ENCODE peak calls at places on chromosomes 3 and 15, in five cellular contexts. One of them, this sample, is unnamed. For H3K4me1 and H3K9me3, the result is how much of the 10 kb centered on the place peaks cover.

GRCh38 chr3:27253831-27254230 is 115.4 kb downstream of the NEK10 start:
- DNase-seq in fibroblast of lung: peak
- DNase-seq in body of pancreas: peak
- DNase-seq in psoas muscle: peak
- DNase-seq in Peyer's patch: peak
- DNase-seq in this sample: peak

GRCh38 chr15:41022487-41023090 is 69.3 kb downstream of the CHAC1 start:
- DNase-seq in psoas muscle: no peak
- DNase-seq in Peyer's patch: peak
- DNase-seq in body of pancreas: peak
- DNase-seq in fibroblast of lung: peak
- DNase-seq in this sample: peak

GRCh38 chr15:28191832-28192231 is 92.7 kb upstream of the OCA2 start:
- DNase-seq in psoas muscle: peak
- DNase-seq in Peyer's patch: no peak
- DNase-seq in body of pancreas: peak
- DNase-seq in fibroblast of lung: peak
- DNase-seq in this sample: no peak

GRCh38 chr3:29186982-29187718 is 93.7 kb upstream of the RBMS3 start:
- DNase-seq in psoas muscle: no peak
- DNase-seq in body of pancreas: no peak
- DNase-seq in Peyer's patch: no peak
- DNase-seq in fibroblast of lung: peak
- DNase-seq in this sample: no peak

GRCh38 chr15:90932660-90932991 is 277 bp upstream of the HDDC3 start:
- DNase-seq in body of pancreas: no peak
- DNase-seq in fibroblast of lung: no peak
- DNase-seq in psoas muscle: no peak
- DNase-seq in Peyer's patch: no peak
- DNase-seq in this sample: no peak

GRCh38 chr3:64385256-64385655 is 160.0 kb upstream of the PRICKLE2 start:
- DNase-seq in Peyer's patch: no peak
- DNase-seq in fibroblast of lung: no peak
- DNase-seq in body of pancreas: no peak
- DNase-seq in psoas muscle: no peak
- DNase-seq in this sample: no peak

GRCh38 chr3:10757821-10758130 is 58.3 kb upstream of the SLC6A11 start:
- DNase-seq in Peyer's patch: no peak
- DNase-seq in psoas muscle: no peak
- DNase-seq in body of pancreas: no peak
- DNase-seq in fibroblast of lung: no peak
- DNase-seq in this sample: no peak

GRCh38 chr3:84738101-84738500 is 220.7 kb upstream of the CADM2 start:
- DNase-seq in psoas muscle: no peak
- DNase-seq in fibroblast of lung: no peak
- DNase-seq in Peyer's patch: no peak
- DNase-seq in body of pancreas: no peak
- DNase-seq in this sample: no peak

GRCh38 chr15:73921257-73921890 is 4.9 kb upstream of the LOXL1 start:
- DNase-seq in body of pancreas: no peak
- DNase-seq in psoas muscle: no peak
- DNase-seq in Peyer's patch: no peak
- DNase-seq in fibroblast of lung: no peak
- DNase-seq in this sample: no peak
- H3K4me1 ChIP-seq in body of pancreas: under half
- H3K4me1 ChIP-seq in psoas muscle: under half
- H3K4me1 ChIP-seq in Peyer's patch: under half
- H3K4me1 ChIP-seq in fibroblast of lung: under half
- H3K4me1 ChIP-seq in this sample: under half

GRCh38 chr15:74203914-74204431 is 1.4 kb upstream of the STRA6 start:
- DNase-seq in body of pancreas: no peak
- DNase-seq in psoas muscle: no peak
- DNase-seq in fibroblast of lung: peak
- DNase-seq in Peyer's patch: no peak
- DNase-seq in this sample: no peak
- H3K4me3 ChIP-seq in body of pancreas: no peak
- H3K4me3 ChIP-seq in psoas muscle: no peak
- H3K4me3 ChIP-seq in fibroblast of lung: no peak
- H3K4me3 ChIP-seq in Peyer's patch: no peak
- H3K4me3 ChIP-seq in this sample: no peak

GRCh38 chr15:25061808-25062550 is 107.2 kb downstream of the SNRPN start:
- DNase-seq in Peyer's patch: peak
- DNase-seq in psoas muscle: no peak
- DNase-seq in body of pancreas: peak
- DNase-seq in fibroblast of lung: no peak
- DNase-seq in this sample: no peak

GRCh38 chr15:25062551-25063430 is 108.0 kb downstream of the SNRPN start:
- DNase-seq in Peyer's patch: peak
- DNase-seq in body of pancreas: peak
- DNase-seq in psoas muscle: no peak
- DNase-seq in fibroblast of lung: no peak
- DNase-seq in this sample: no peak

GRCh38 chr15:25060472-25060803 is 105.7 kb downstream of the SNRPN start:
- DNase-seq in body of pancreas: no peak
- DNase-seq in Peyer's patch: peak
- DNase-seq in psoas muscle: no peak
- DNase-seq in fibroblast of lung: no peak
- DNase-seq in this sample: no peak

GRCh38 chr15:25059698-25060471 is 105.1 kb downstream of the SNRPN start:
- DNase-seq in fibroblast of lung: no peak
- DNase-seq in body of pancreas: peak
- DNase-seq in psoas muscle: no peak
- DNase-seq in Peyer's patch: peak
- DNase-seq in this sample: no peak

GRCh38 chr15:25060996-25061620 is 106.3 kb downstream of the SNRPN start:
- DNase-seq in body of pancreas: peak
- DNase-seq in psoas muscle: no peak
- DNase-seq in Peyer's patch: peak
- DNase-seq in fibroblast of lung: no peak
- DNase-seq in this sample: no peak
- H3K9me3 ChIP-seq in body of pancreas: half or more
- H3K9me3 ChIP-seq in psoas muscle: half or more
- H3K9me3 ChIP-seq in Peyer's patch: under half
- H3K9me3 ChIP-seq in fibroblast of lung: under half
- H3K9me3 ChIP-seq in this sample: half or more

GRCh38 chr15:98758224-98758623 is 109.9 kb downstream of the IGF1R start:
- DNase-seq in Peyer's patch: no peak
- DNase-seq in body of pancreas: no peak
- DNase-seq in fibroblast of lung: no peak
- DNase-seq in psoas muscle: no peak
- DNase-seq in this sample: no peak

GRCh38 chr15:98753726-98754125 is 105.4 kb downstream of the IGF1R start:
- DNase-seq in psoas muscle: no peak
- DNase-seq in Peyer's patch: no peak
- DNase-seq in body of pancreas: no peak
- DNase-seq in fibroblast of lung: no peak
- DNase-seq in this sample: no peak

GRCh38 chr15:98754283-98755022 is 106.1 kb downstream of the IGF1R start:
- DNase-seq in psoas muscle: no peak
- DNase-seq in fibroblast of lung: peak
- DNase-seq in Peyer's patch: no peak
- DNase-seq in body of pancreas: no peak
- DNase-seq in this sample: no peak

GRCh38 chr15:98755138-98755537 is 106.8 kb downstream of the IGF1R start:
- DNase-seq in fibroblast of lung: peak
- DNase-seq in body of pancreas: no peak
- DNase-seq in psoas muscle: no peak
- DNase-seq in Peyer's patch: no peak
- DNase-seq in this sample: no peak

GRCh38 chr15:98755781-98756180 is 107.4 kb downstream of the IGF1R start:
- DNase-seq in fibroblast of lung: no peak
- DNase-seq in psoas muscle: no peak
- DNase-seq in Peyer's patch: no peak
- DNase-seq in body of pancreas: no peak
- DNase-seq in this sample: no peak
- H3K4me1 ChIP-seq in fibroblast of lung: under half
- H3K4me1 ChIP-seq in psoas muscle: under half
- H3K4me1 ChIP-seq in Peyer's patch: under half
- H3K4me1 ChIP-seq in body of pancreas: under half
- H3K4me1 ChIP-seq in this sample: under half

GRCh38 chr3:119831941-119832371 is 50.1 kb downstream of the NR1I2 start:
- DNase-seq in Peyer's patch: no peak
- DNase-seq in body of pancreas: no peak
- DNase-seq in psoas muscle: no peak
- DNase-seq in fibroblast of lung: no peak
- DNase-seq in this sample: no peak
- H3K4me3 ChIP-seq in Peyer's patch: no peak
- H3K4me3 ChIP-seq in body of pancreas: no peak
- H3K4me3 ChIP-seq in psoas muscle: no peak
- H3K4me3 ChIP-seq in fibroblast of lung: no peak
- H3K4me3 ChIP-seq in this sample: no peak

GRCh38 chr15:22265961-22266360 is 185.6 kb downstream of the OR4M2 start:
- DNase-seq in fibroblast of lung: no peak
- DNase-seq in body of pancreas: no peak
- DNase-seq in psoas muscle: no peak
- DNase-seq in Peyer's patch: no peak
- DNase-seq in this sample: no peak
- H3K9me3 ChIP-seq in fibroblast of lung: under half
- H3K9me3 ChIP-seq in body of pancreas: under half
- H3K9me3 ChIP-seq in psoas muscle: under half
- H3K9me3 ChIP-seq in Peyer's patch: under half
- H3K9me3 ChIP-seq in this sample: under half

GRCh38 chr3:183566882-183567281 is 11.4 kb upstream of the KLHL6 start:
- DNase-seq in psoas muscle: no peak
- DNase-seq in Peyer's patch: no peak
- DNase-seq in fibroblast of lung: no peak
- DNase-seq in body of pancreas: no peak
- DNase-seq in this sample: no peak
- H3K4me1 ChIP-seq in psoas muscle: under half
- H3K4me1 ChIP-seq in Peyer's patch: under half
- H3K4me1 ChIP-seq in fibroblast of lung: under half
- H3K4me1 ChIP-seq in body of pancreas: under half
- H3K4me1 ChIP-seq in this sample: under half

GRCh38 chr15:67005294-67005996 is 60.0 kb upstream of the SMAD3 start:
- DNase-seq in psoas muscle: no peak
- DNase-seq in fibroblast of lung: no peak
- DNase-seq in Peyer's patch: no peak
- DNase-seq in body of pancreas: no peak
- DNase-seq in this sample: no peak
- H3K4me3 ChIP-seq in psoas muscle: no peak
- H3K4me3 ChIP-seq in fibroblast of lung: no peak
- H3K4me3 ChIP-seq in Peyer's patch: no peak
- H3K4me3 ChIP-seq in body of pancreas: no peak
- H3K4me3 ChIP-seq in this sample: no peak

This sample was measured in CD4-positive, CD25-positive, alpha-beta regulatory T cell.